ENCODE peak calls at places on chromosomes 5 and 9, in six cellular contexts. One of them, this sample, is unnamed.

GRCh38 chr5:134530375-134531077 is 5.1 kb downstream of the JADE2 start:
- DNase-seq in HS-5: no peak
- DNase-seq in foreskin keratinocyte: no peak
- DNase-seq in progenitor cell of endocrine pancreas: no peak
- DNase-seq in activated T-cell treated with anti-CD3 and anti-CD28 coated beads for 1 hour: no peak
- DNase-seq in nephron progenitor cell: no peak
- DNase-seq in this sample: no peak

GRCh38 chr9:72415163-72415562 is 50.2 kb upstream of the ZFAND5 start:
- DNase-seq in nephron progenitor cell: no peak
- DNase-seq in progenitor cell of endocrine pancreas: no peak
- DNase-seq in HS-5: no peak
- DNase-seq in activated T-cell treated with anti-CD3 and anti-CD28 coated beads for 1 hour: no peak
- DNase-seq in foreskin keratinocyte: no peak
- DNase-seq in this sample: no peak

GRCh38 chr9:90515550-90515949 is 127.1 kb downstream of the DIRAS2 start:
- DNase-seq in foreskin keratinocyte: no peak
- DNase-seq in progenitor cell of endocrine pancreas: no peak
- DNase-seq in HS-5: no peak
- DNase-seq in activated T-cell treated with anti-CD3 and anti-CD28 coated beads for 1 hour: no peak
- DNase-seq in nephron progenitor cell: no peak
- DNase-seq in this sample: no peak

GRCh38 chr5:172282277-172283019 is 1.1 kb downstream of the UBTD2 start:
- DNase-seq in nephron progenitor cell: no peak
- DNase-seq in progenitor cell of endocrine pancreas: no peak
- DNase-seq in activated T-cell treated with anti-CD3 and anti-CD28 coated beads for 1 hour: no peak
- DNase-seq in HS-5: no peak
- DNase-seq in foreskin keratinocyte: peak
- DNase-seq in this sample: no peak

GRCh38 chr9:109037946-109038345 is 24.6 kb upstream of the CTNNAL1 start:
- DNase-seq in nephron progenitor cell: no peak
- DNase-seq in foreskin keratinocyte: no peak
- DNase-seq in activated T-cell treated with anti-CD3 and anti-CD28 coated beads for 1 hour: no peak
- DNase-seq in progenitor cell of endocrine pancreas: no peak
- DNase-seq in HS-5: no peak
- DNase-seq in this sample: no peak

GRCh38 chr5:68315679-68316271 is 100.2 kb downstream of the PIK3R1 start:
- DNase-seq in activated T-cell treated with anti-CD3 and anti-CD28 coated beads for 1 hour: no peak
- DNase-seq in progenitor cell of endocrine pancreas: no peak
- DNase-seq in foreskin keratinocyte: peak
- DNase-seq in HS-5: no peak
- DNase-seq in nephron progenitor cell: no peak
- DNase-seq in this sample: no peak

GRCh38 chr9:96150324-96151023 is 151.5 kb downstream of the HSD17B3 start:
- DNase-seq in nephron progenitor cell: no peak
- DNase-seq in activated T-cell treated with anti-CD3 and anti-CD28 coated beads for 1 hour: peak
- DNase-seq in HS-5: no peak
- DNase-seq in progenitor cell of endocrine pancreas: no peak
- DNase-seq in foreskin keratinocyte: no peak
- DNase-seq in this sample: no peak

GRCh38 chr5:138338411-138339085 is 482 bp downstream of the FAM53C start:
- DNase-seq in activated T-cell treated with anti-CD3 and anti-CD28 coated beads for 1 hour: no peak
- DNase-seq in foreskin keratinocyte: no peak
- DNase-seq in nephron progenitor cell: peak
- DNase-seq in progenitor cell of endocrine pancreas: no peak
- DNase-seq in HS-5: no peak
- DNase-seq in this sample: no peak

GRCh38 chr5:177515580-177515979 is 1.2 kb downstream of the DDX41 start:
- DNase-seq in activated T-cell treated with anti-CD3 and anti-CD28 coated beads for 1 hour: no peak
- DNase-seq in progenitor cell of endocrine pancreas: no peak
- DNase-seq in foreskin keratinocyte: no peak
- DNase-seq in nephron progenitor cell: no peak
- DNase-seq in HS-5: no peak
- DNase-seq in this sample: no peak

This sample was measured in HuH-7.5.